ENCODE peak calls at places on chromosomes 13 and 19, in four cellular contexts. V is psoas muscle, U is cardiac muscle cell, C is heart left ventricle. R is an unnamed sample.

GRCh38 chr13:96880419-96880818 is 113.9 kb downstream of the OXGR1 start:
- DNase-seq in U (no peak), V (no peak), C (no peak), R (no peak)

GRCh38 chr13:94329754-94330551 is 149.5 kb downstream of the DCT start:
- DNase-seq in C (no peak), V (no peak), U (peak), R (peak)

GRCh38 chr19:35140207-35140897 is 1.7 kb downstream of the FXYD1 start:
- DNase-seq in U (no peak), C (no peak), V (peak), R (no peak)

GRCh38 chr13:34764246-34764645 is 177.8 kb upstream of the NBEA start:
- DNase-seq in V (no peak), U (no peak), C (no peak), R (no peak)

GRCh38 chr19:17415107-17415506 is 4.7 kb upstream of the MVB12A start:
- DNase-seq in U (peak), V (no peak), C (no peak), R (no peak)

GRCh38 chr13:87999141-87999765 is 328.1 kb downstream of the SLITRK5 start:
- DNase-seq in U (peak), C (no peak), V (no peak), R (peak)

GRCh38 chr13:99303863-99304521 is 3.2 kb downstream of the GPR183 start:
- DNase-seq in U (no peak), C (no peak), V (no peak), R (no peak)

GRCh38 chr13:44575741-44576395 is at the start of gene TSC22D1:
- DNase-seq in C (peak), V (peak), U (peak), R (peak)

GRCh38 chr13:107339209-107339608 is 771.3 kb upstream of the ARGLU1 start:
- DNase-seq in V (no peak), C (no peak), U (no peak), R (no peak)

GRCh38 chr19:19105365-19106060 is 32.8 kb downstream of the TMEM161A start:
- DNase-seq in V (no peak), C (peak), U (peak), R (no peak)

GRCh38 chr13:68428292-68428691 is 1198.2 kb upstream of the PCDH9 start:
- DNase-seq in C (no peak), V (no peak), U (no peak), R (no peak)

GRCh38 chr13:32300406-32300805 is 14.8 kb downstream of the ZAR1L start:
- DNase-seq in U (no peak), V (no peak), C (no peak), R (no peak)

DNA sequence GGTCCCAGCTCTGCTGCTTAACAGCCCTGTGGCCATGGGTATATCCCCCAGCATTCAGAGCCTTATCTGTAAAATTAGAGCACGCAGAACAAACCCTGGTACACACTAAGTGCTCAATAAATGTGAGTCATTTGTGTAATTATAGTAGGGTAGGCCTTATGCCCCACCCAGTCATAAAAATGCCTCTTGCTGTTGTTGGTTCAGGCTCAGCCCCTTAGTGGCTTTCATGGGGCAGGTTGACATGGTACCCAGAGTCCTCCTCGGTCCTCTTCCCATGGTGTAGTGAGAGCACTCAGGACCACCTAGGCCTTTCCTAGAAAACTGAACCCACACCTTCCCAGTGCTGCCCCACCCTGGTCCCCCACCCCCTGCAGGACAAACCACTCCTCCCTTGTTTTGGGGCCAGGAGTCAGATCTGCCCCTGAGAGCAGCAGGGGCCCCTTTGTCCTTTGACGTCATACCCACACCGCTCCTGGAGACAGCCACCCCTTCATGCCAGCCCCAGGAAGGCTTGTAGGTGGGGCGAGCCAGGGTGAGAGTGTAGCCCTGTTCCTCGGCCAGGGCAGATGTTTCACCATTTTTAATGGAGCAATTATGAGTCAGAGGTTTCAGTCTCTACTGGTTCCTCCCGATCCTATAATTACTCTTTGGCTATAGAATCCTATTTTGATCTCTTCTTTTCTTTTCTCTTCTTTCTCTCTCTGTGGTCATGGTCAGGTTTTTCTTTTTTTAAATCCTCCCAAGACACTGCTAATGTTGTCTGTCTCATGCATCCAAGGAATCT is 36.8 kb downstream of the ACTN4 start:
- DNase-seq in U (peak), C (no peak), V (peak), R (peak)
- H3K4me3 ChIP-seq in U (no peak), C (no peak), V (peak), R (no peak)

DNA sequence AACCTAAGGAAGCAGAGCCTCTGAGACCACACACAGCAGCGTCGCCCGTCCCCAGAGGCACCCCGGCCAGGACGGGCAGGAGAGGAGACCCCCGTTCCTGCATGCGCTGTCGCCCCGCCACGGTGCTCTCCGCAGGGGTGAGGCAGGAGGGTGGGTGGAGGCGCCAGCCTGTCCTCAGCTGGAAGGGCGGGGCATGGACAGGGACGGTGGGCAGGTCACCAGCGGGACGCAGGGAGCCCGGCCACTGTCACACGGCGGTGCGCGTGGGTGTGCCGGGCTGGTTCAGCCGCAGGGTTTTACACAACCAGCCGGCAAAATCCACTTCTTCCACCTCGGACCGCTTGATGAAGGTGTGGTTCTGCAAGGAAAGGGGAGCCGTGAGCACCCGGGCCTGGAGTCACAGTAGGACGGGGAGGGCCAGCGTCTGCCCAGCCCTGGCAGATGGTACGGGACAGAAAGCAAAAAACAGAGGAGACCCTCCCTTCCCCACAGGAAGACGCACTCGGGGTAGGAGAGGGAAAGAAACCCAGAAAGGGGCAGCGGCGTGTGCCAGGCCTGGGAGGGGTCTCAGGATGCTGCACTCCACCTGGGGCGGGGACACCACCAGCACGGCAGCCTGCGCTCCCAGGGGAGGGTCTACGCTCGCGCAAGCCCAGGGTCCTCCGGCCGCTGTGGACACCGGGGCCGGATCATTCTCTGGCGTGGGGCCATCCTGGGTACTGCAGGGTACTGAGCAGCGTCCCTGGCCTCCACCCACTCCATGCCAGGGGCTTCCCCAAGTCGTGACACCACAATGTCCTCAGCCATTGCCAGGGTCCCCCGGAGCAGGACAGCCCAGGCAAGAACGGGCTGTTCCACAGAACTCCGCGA is 23.9 kb upstream of the ZBTB7A start:
- DNase-seq in U (no peak), C (no peak), V (peak), R (no peak)
- H3K4me3 ChIP-seq in U (no peak), C (no peak), V (no peak), R (no peak)

GRCh38 chr19:1811942-1812425 is at the start of gene ATP8B3:
- DNase-seq in V (no peak), U (no peak), C (no peak), R (no peak)

GRCh38 chr19:1814391-1814790 is 2.3 kb upstream of the ATP8B3 start:
- DNase-seq in V (no peak), C (no peak), U (no peak), R (no peak)

GRCh38 chr19:1812426-1813196 is 535 bp upstream of the ATP8B3 start:
- DNase-seq in U (peak), C (peak), V (peak), R (peak)

GRCh38 chr19:1813837-1814217 is 1.8 kb upstream of the ATP8B3 start:
- DNase-seq in V (no peak), U (no peak), C (no peak), R (no peak)

GRCh38 chr19:1813197-1813836 is 1.2 kb upstream of the ATP8B3 start:
- DNase-seq in V (no peak), U (no peak), C (no peak), R (no peak)
- H3K4me3 ChIP-seq in V (peak), U (peak), C (peak), R (peak)

GRCh38 chr19:10412257-10412977 is 7.9 kb upstream of the PDE4A start:
- DNase-seq in C (no peak), U (no peak), V (no peak), R (no peak)
- H3K4me3 ChIP-seq in C (no peak), U (no peak), V (no peak), R (no peak)

R was measured in AG09309.